ENCODE peak calls at places on chromosome 9, in seven cellular contexts. One of them, this sample, is unnamed.

GRCh38 chr9:33233659-33234335 is 6.2 kb upstream of the SPINK4 start:
- DNase-seq in HFFc6: peak
- DNase-seq in HTR-8/SVneo: peak
- DNase-seq in H1: no peak
- DNase-seq in NCI-H524: peak
- DNase-seq in NCI-H1417: peak
- DNase-seq in anterior cingulate cortex: no peak
- DNase-seq in this sample: peak

GRCh38 chr9:98545041-98545440 is 163.7 kb downstream of the GABBR2 start:
- DNase-seq in HFFc6: no peak
- DNase-seq in HTR-8/SVneo: no peak
- DNase-seq in H1: no peak
- DNase-seq in NCI-H524: no peak
- DNase-seq in NCI-H1417: peak
- DNase-seq in anterior cingulate cortex: no peak
- DNase-seq in this sample: no peak

GRCh38 chr9:8365029-8365428 is 565.5 kb upstream of the DMAC1 start:
- DNase-seq in HFFc6: no peak
- DNase-seq in HTR-8/SVneo: no peak
- DNase-seq in H1: no peak
- DNase-seq in NCI-H524: no peak
- DNase-seq in NCI-H1417: no peak
- DNase-seq in anterior cingulate cortex: no peak
- DNase-seq in this sample: no peak

GRCh38 chr9:14308751-14309140 is 5.2 kb downstream of the NFIB start:
- DNase-seq in HFFc6: no peak
- DNase-seq in HTR-8/SVneo: no peak
- DNase-seq in H1: no peak
- DNase-seq in NCI-H524: no peak
- DNase-seq in NCI-H1417: no peak
- DNase-seq in anterior cingulate cortex: no peak
- DNase-seq in this sample: no peak

GRCh38 chr9:126957687-126958053 is 43.1 kb downstream of the RALGPS1 start:
- DNase-seq in HFFc6: peak
- DNase-seq in HTR-8/SVneo: peak
- DNase-seq in H1: peak
- DNase-seq in NCI-H524: peak
- DNase-seq in NCI-H1417: no peak
- DNase-seq in anterior cingulate cortex: no peak
- DNase-seq in this sample: no peak

GRCh38 chr9:6007770-6008168 is 7.7 kb downstream of the RANBP6 start:
- DNase-seq in HFFc6: no peak
- DNase-seq in HTR-8/SVneo: peak
- DNase-seq in H1: peak
- DNase-seq in NCI-H524: peak
- DNase-seq in NCI-H1417: peak
- DNase-seq in anterior cingulate cortex: no peak
- DNase-seq in this sample: peak

GRCh38 chr9:115333671-115334070 is 215.7 kb upstream of the TNC start:
- DNase-seq in HFFc6: no peak
- DNase-seq in HTR-8/SVneo: no peak
- DNase-seq in H1: no peak
- DNase-seq in NCI-H524: no peak
- DNase-seq in NCI-H1417: no peak
- DNase-seq in anterior cingulate cortex: no peak
- DNase-seq in this sample: no peak

GRCh38 chr9:99889120-99889519 is 17.3 kb upstream of the STX17 start:
- DNase-seq in HFFc6: no peak
- DNase-seq in HTR-8/SVneo: no peak
- DNase-seq in H1: no peak
- DNase-seq in NCI-H524: no peak
- DNase-seq in NCI-H1417: no peak
- DNase-seq in anterior cingulate cortex: no peak
- DNase-seq in this sample: no peak

GRCh38 chr9:117073539-117074336 is 341.1 kb downstream of the ASTN2 start:
- DNase-seq in HFFc6: no peak
- DNase-seq in HTR-8/SVneo: peak
- DNase-seq in H1: peak
- DNase-seq in NCI-H524: peak
- DNase-seq in NCI-H1417: peak
- DNase-seq in anterior cingulate cortex: peak
- DNase-seq in this sample: peak

GRCh38 chr9:101508203-101508602 is 25.4 kb upstream of the RNF20 start:
- DNase-seq in HFFc6: peak
- DNase-seq in HTR-8/SVneo: peak
- DNase-seq in H1: no peak
- DNase-seq in NCI-H524: no peak
- DNase-seq in NCI-H1417: no peak
- DNase-seq in anterior cingulate cortex: no peak
- DNase-seq in this sample: no peak

GRCh38 chr9:91378695-91379127 is 17.0 kb upstream of the AUH start:
- DNase-seq in HFFc6: peak
- DNase-seq in HTR-8/SVneo: no peak
- DNase-seq in H1: no peak
- DNase-seq in NCI-H524: no peak
- DNase-seq in NCI-H1417: no peak
- DNase-seq in anterior cingulate cortex: no peak
- DNase-seq in this sample: no peak

GRCh38 chr9:101536938-101537337 is 3.3 kb downstream of the RNF20 start:
- DNase-seq in HFFc6: no peak
- DNase-seq in HTR-8/SVneo: no peak
- DNase-seq in H1: no peak
- DNase-seq in NCI-H524: no peak
- DNase-seq in NCI-H1417: no peak
- DNase-seq in anterior cingulate cortex: no peak
- DNase-seq in this sample: no peak

GRCh38 chr9:136482046-136482792 is 621 bp downstream of the SEC16A start:
- DNase-seq in HFFc6: peak
- DNase-seq in HTR-8/SVneo: no peak
- DNase-seq in H1: no peak
- DNase-seq in NCI-H524: no peak
- DNase-seq in NCI-H1417: peak
- DNase-seq in anterior cingulate cortex: no peak
- DNase-seq in this sample: no peak

GRCh38 chr9:114771901-114772300 is 33.9 kb downstream of the TNFSF15 start:
- DNase-seq in HFFc6: no peak
- DNase-seq in HTR-8/SVneo: no peak
- DNase-seq in H1: no peak
- DNase-seq in NCI-H524: no peak
- DNase-seq in NCI-H1417: no peak
- DNase-seq in anterior cingulate cortex: no peak
- DNase-seq in this sample: no peak

GRCh38 chr9:83280259-83280658 is 217.3 kb upstream of the RASEF start:
- DNase-seq in HFFc6: peak
- DNase-seq in HTR-8/SVneo: no peak
- DNase-seq in H1: no peak
- DNase-seq in NCI-H524: no peak
- DNase-seq in NCI-H1417: no peak
- DNase-seq in anterior cingulate cortex: no peak
- DNase-seq in this sample: no peak

GRCh38 chr9:98009926-98010325 is 26.8 kb downstream of the ANP32B start:
- DNase-seq in HFFc6: no peak
- DNase-seq in HTR-8/SVneo: no peak
- DNase-seq in H1: no peak
- DNase-seq in NCI-H524: no peak
- DNase-seq in NCI-H1417: no peak
- DNase-seq in anterior cingulate cortex: no peak
- DNase-seq in this sample: no peak

GRCh38 chr9:14300588-14300987 is 13.4 kb downstream of the NFIB start:
- DNase-seq in HFFc6: no peak
- DNase-seq in HTR-8/SVneo: no peak
- DNase-seq in H1: no peak
- DNase-seq in NCI-H524: no peak
- DNase-seq in NCI-H1417: no peak
- DNase-seq in anterior cingulate cortex: no peak
- DNase-seq in this sample: no peak

GRCh38 chr9:10274983-10275382 is 337.8 kb downstream of the PTPRD start:
- DNase-seq in HFFc6: no peak
- DNase-seq in HTR-8/SVneo: no peak
- DNase-seq in H1: no peak
- DNase-seq in NCI-H524: no peak
- DNase-seq in NCI-H1417: peak
- DNase-seq in anterior cingulate cortex: no peak
- DNase-seq in this sample: peak

GRCh38 chr9:35814106-35814840 is 569 bp downstream of the HINT2 start:
- DNase-seq in HFFc6: peak
- DNase-seq in HTR-8/SVneo: no peak
- DNase-seq in H1: no peak
- DNase-seq in NCI-H524: peak
- DNase-seq in NCI-H1417: peak
- DNase-seq in anterior cingulate cortex: peak
- DNase-seq in this sample: peak

GRCh38 chr9:72129271-72130156 is 19.7 kb upstream of the GDA start:
- DNase-seq in HFFc6: no peak
- DNase-seq in HTR-8/SVneo: no peak
- DNase-seq in H1: no peak
- DNase-seq in NCI-H524: no peak
- DNase-seq in NCI-H1417: no peak
- DNase-seq in anterior cingulate cortex: no peak
- DNase-seq in this sample: no peak

GRCh38 chr9:137267933-137268355 is 9.6 kb upstream of the TOR4A start:
- DNase-seq in HFFc6: no peak
- DNase-seq in HTR-8/SVneo: no peak
- DNase-seq in H1: no peak
- DNase-seq in NCI-H524: no peak
- DNase-seq in NCI-H1417: no peak
- DNase-seq in anterior cingulate cortex: no peak
- DNase-seq in this sample: no peak

GRCh38 chr9:100014846-100015245 is 84.0 kb downstream of the ERP44 start:
- DNase-seq in HFFc6: no peak
- DNase-seq in HTR-8/SVneo: no peak
- DNase-seq in H1: no peak
- DNase-seq in NCI-H524: no peak
- DNase-seq in NCI-H1417: no peak
- DNase-seq in anterior cingulate cortex: no peak
- DNase-seq in this sample: no peak

GRCh38 chr9:31272456-31273295 is 1111.8 kb upstream of the ACO1 start:
- DNase-seq in HFFc6: no peak
- DNase-seq in HTR-8/SVneo: no peak
- DNase-seq in H1: no peak
- DNase-seq in NCI-H524: no peak
- DNase-seq in NCI-H1417: no peak
- DNase-seq in anterior cingulate cortex: no peak
- DNase-seq in this sample: no peak

GRCh38 chr9:6827370-6827949 is 69.7 kb downstream of the KDM4C start:
- DNase-seq in HFFc6: peak
- DNase-seq in HTR-8/SVneo: peak
- DNase-seq in H1: peak
- DNase-seq in NCI-H524: peak
- DNase-seq in NCI-H1417: peak
- DNase-seq in anterior cingulate cortex: no peak
- DNase-seq in this sample: peak

GRCh38 chr9:124477211-124478013 is 27.2 kb downstream of the ADGRD2 start:
- DNase-seq in HFFc6: no peak
- DNase-seq in HTR-8/SVneo: no peak
- DNase-seq in H1: no peak
- DNase-seq in NCI-H524: no peak
- DNase-seq in NCI-H1417: peak
- DNase-seq in anterior cingulate cortex: no peak
- DNase-seq in this sample: peak

GRCh38 chr9:95477441-95477840 is 39.3 kb downstream of the PTCH1 start:
- DNase-seq in HFFc6: no peak
- DNase-seq in HTR-8/SVneo: no peak
- DNase-seq in H1: no peak
- DNase-seq in NCI-H524: no peak
- DNase-seq in NCI-H1417: no peak
- DNase-seq in anterior cingulate cortex: peak
- DNase-seq in this sample: no peak

GRCh38 chr9:79477955-79478751 is 93.6 kb upstream of the TLE4 start:
- DNase-seq in HFFc6: no peak
- DNase-seq in HTR-8/SVneo: peak
- DNase-seq in H1: peak
- DNase-seq in NCI-H524: no peak
- DNase-seq in NCI-H1417: peak
- DNase-seq in anterior cingulate cortex: peak
- DNase-seq in this sample: peak

GRCh38 chr9:15349892-15350761 is 43.1 kb upstream of the TTC39B start:
- DNase-seq in HFFc6: peak
- DNase-seq in HTR-8/SVneo: peak
- DNase-seq in H1: no peak
- DNase-seq in NCI-H524: no peak
- DNase-seq in NCI-H1417: peak
- DNase-seq in anterior cingulate cortex: no peak
- DNase-seq in this sample: no peak

GRCh38 chr9:95813923-95814322 is 61.6 kb upstream of the ERCC6L2 start:
- DNase-seq in HFFc6: no peak
- DNase-seq in HTR-8/SVneo: no peak
- DNase-seq in H1: no peak
- DNase-seq in NCI-H524: no peak
- DNase-seq in NCI-H1417: no peak
- DNase-seq in anterior cingulate cortex: no peak
- DNase-seq in this sample: no peak

GRCh38 chr9:136054146-136054545 is 40.9 kb downstream of the NACC2 start:
- DNase-seq in HFFc6: no peak
- DNase-seq in HTR-8/SVneo: no peak
- DNase-seq in H1: no peak
- DNase-seq in NCI-H524: no peak
- DNase-seq in NCI-H1417: no peak
- DNase-seq in anterior cingulate cortex: no peak
- DNase-seq in this sample: no peak

GRCh38 chr9:123265833-123266232 is 2.6 kb downstream of the STRBP start:
- DNase-seq in HFFc6: no peak
- DNase-seq in HTR-8/SVneo: no peak
- DNase-seq in H1: no peak
- DNase-seq in NCI-H524: no peak
- DNase-seq in NCI-H1417: no peak
- DNase-seq in anterior cingulate cortex: no peak
- DNase-seq in this sample: no peak

GRCh38 chr9:134307223-134307600 is 19.0 kb upstream of the RXRA start:
- DNase-seq in HFFc6: no peak
- DNase-seq in HTR-8/SVneo: no peak
- DNase-seq in H1: no peak
- DNase-seq in NCI-H524: no peak
- DNase-seq in NCI-H1417: no peak
- DNase-seq in anterior cingulate cortex: no peak
- DNase-seq in this sample: no peak

GRCh38 chr9:104907278-104907951 is 20.5 kb downstream of the ABCA1 start:
- DNase-seq in HFFc6: peak
- DNase-seq in HTR-8/SVneo: no peak
- DNase-seq in H1: peak
- DNase-seq in NCI-H524: no peak
- DNase-seq in NCI-H1417: no peak
- DNase-seq in anterior cingulate cortex: no peak
- DNase-seq in this sample: no peak

GRCh38 chr9:131020388-131020787 is 11.4 kb downstream of the LAMC3 start:
- DNase-seq in HFFc6: peak
- DNase-seq in HTR-8/SVneo: no peak
- DNase-seq in H1: no peak
- DNase-seq in NCI-H524: no peak
- DNase-seq in NCI-H1417: no peak
- DNase-seq in anterior cingulate cortex: no peak
- DNase-seq in this sample: no peak

GRCh38 chr9:132894343-132894742 is 15.6 kb downstream of the SPACA9 start:
- DNase-seq in HFFc6: no peak
- DNase-seq in HTR-8/SVneo: no peak
- DNase-seq in H1: no peak
- DNase-seq in NCI-H524: no peak
- DNase-seq in NCI-H1417: no peak
- DNase-seq in anterior cingulate cortex: no peak
- DNase-seq in this sample: peak

GRCh38 chr9:93869863-93870262 is 85.3 kb downstream of the BARX1 start:
- DNase-seq in HFFc6: no peak
- DNase-seq in HTR-8/SVneo: no peak
- DNase-seq in H1: no peak
- DNase-seq in NCI-H524: no peak
- DNase-seq in NCI-H1417: no peak
- DNase-seq in anterior cingulate cortex: no peak
- DNase-seq in this sample: no peak